ENCODE peak calls at places on chromosome 17, in seven cellular contexts. D, U, X, Q, G, W and T are unnamed samples.

GRCh38 chr17:78933959-78934568 is 8.9 kb upstream of the TIMP2 start:
- DNase-seq in D (peak; percentile 99), U (peak; percentile 95), X (peak; percentile 89), Q (peak; percentile 97), G (peak; percentile 92), W (peak; percentile 100), T (peak; percentile 99)

GRCh38 chr17:43868236-43868994 is 21.4 kb downstream of the CD300LG start:
- DNase-seq in D (no peak), U (no peak), X (no peak), Q (no peak), G (no peak), W (no peak), T (no peak)

GRCh38 chr17:59761385-59762021 is 54.0 kb downstream of the VMP1 start:
- DNase-seq in D (peak; percentile 98), U (no peak), X (peak; percentile 54), Q (no peak), G (no peak), W (peak; percentile 86), T (peak; percentile 73)

GRCh38 chr17:79843917-79844815 is 4.9 kb upstream of the CBX4 start:
- DNase-seq in D (peak; percentile 51), U (peak; percentile 68), X (peak; percentile 88), Q (peak; percentile 90), G (peak; percentile 53), W (peak; percentile 61), T (peak; percentile 85)

GRCh38 chr17:416293-417206 is 63.9 kb upstream of the RPH3AL start:
- DNase-seq in D (no peak), U (no peak), X (no peak), Q (peak; percentile 69), G (no peak), W (no peak), T (no peak)

GRCh38 chr17:19730829-19731228 is 14.4 kb upstream of the SLC47A2 start:
- DNase-seq in D (no peak), U (no peak), X (no peak), Q (peak; percentile 37), G (no peak), W (no peak), T (no peak)

GRCh38 chr17:3956558-3956957 is 7.7 kb downstream of the ATP2A3 start:
- DNase-seq in D (no peak), U (no peak), X (no peak), Q (no peak), G (no peak), W (no peak), T (no peak)

GRCh38 chr17:28729950-28730330 is 1.4 kb downstream of the NEK8 start:
- DNase-seq in D (no peak), U (no peak), X (no peak), Q (no peak), G (no peak), W (no peak), T (no peak)

GRCh38 chr17:17103160-17103559 is 60.9 kb downstream of the MPRIP start:
- DNase-seq in D (no peak), U (no peak), X (no peak), Q (peak; percentile 67), G (no peak), W (no peak), T (no peak)

GRCh38 chr17:59683283-59683682 is 23.9 kb downstream of the PTRH2 start:
- DNase-seq in D (no peak), U (no peak), X (no peak), Q (no peak), G (no peak), W (no peak), T (no peak)

GRCh38 chr17:19487009-19487600 is 46.5 kb upstream of the SLC47A1 start:
- DNase-seq in D (no peak), U (no peak), X (no peak), Q (peak; percentile 53), G (no peak), W (no peak), T (no peak)

GRCh38 chr17:81153340-81153803 is 11.9 kb upstream of the PVALEF start:
- DNase-seq in D (peak; percentile 3), U (no peak), X (no peak), Q (peak; percentile 26), G (no peak), W (peak; percentile 49), T (no peak)

GRCh38 chr17:80416940-80417293 is 1.9 kb downstream of the ENDOV start:
- DNase-seq in D (no peak), U (no peak), X (no peak), Q (no peak), G (no peak), W (no peak), T (no peak)

GRCh38 chr17:2874211-2874686 is 78.0 kb downstream of the RAP1GAP2 start:
- DNase-seq in D (no peak), U (peak; percentile 50), X (peak; percentile 33), Q (no peak), G (no peak), W (no peak), T (no peak)

GRCh38 chr17:44315760-44316731 is 7.6 kb downstream of the RUNDC3A start:
- DNase-seq in D (no peak), U (no peak), X (peak; percentile 92), Q (no peak), G (no peak), W (no peak), T (no peak)

GRCh38 chr17:4208228-4208627 is 55.6 kb downstream of the ANKFY1 start:
- DNase-seq in D (no peak), U (no peak), X (no peak), Q (no peak), G (no peak), W (peak; percentile 28), T (peak; percentile 80)

GRCh38 chr17:68383443-68384321 is 73.6 kb downstream of the WIPI1 start:
- DNase-seq in D (peak; percentile 93), U (peak; percentile 37), X (no peak), Q (no peak), G (no peak), W (peak; percentile 94), T (peak; percentile 78)

GRCh38 chr17:2337811-2338657 is 733 bp downstream of the SGSM2 start:
- DNase-seq in D (peak; percentile 32), U (peak; percentile 53), X (peak; percentile 73), Q (peak; percentile 85), G (peak; percentile 69), W (peak; percentile 44), T (peak; percentile 84)

GRCh38 chr17:79633154-79633553 is 22.3 kb upstream of the RBFOX3 start:
- DNase-seq in D (no peak), U (no peak), X (no peak), Q (peak; percentile 60), G (no peak), W (no peak), T (no peak)

GRCh38 chr17:2624292-2624731 is 30.9 kb downstream of the PAFAH1B1 start:
- DNase-seq in D (no peak), U (no peak), X (no peak), Q (no peak), G (no peak), W (no peak), T (no peak)

GRCh38 chr17:77322534-77323412 is 182.0 kb downstream of the SEC14L1 start:
- DNase-seq in D (peak; percentile 99), U (peak; percentile 99), X (peak; percentile 23), Q (peak; percentile 98), G (peak; percentile 68), W (peak; percentile 99), T (peak; percentile 98)

GRCh38 chr17:48244814-48245213 is 137.2 kb downstream of the SNX11 start:
- DNase-seq in D (no peak), U (peak; percentile 81), X (no peak), Q (no peak), G (no peak), W (no peak), T (no peak)
- H3K9ac ChIP-seq in D (no peak overlapping the region), U (peak overlapping the region; percentile 61), X (no peak overlapping the region), Q (no peak overlapping the region), G (no peak overlapping the region), W (no peak overlapping the region), T (no peak overlapping the region)

DNA sequence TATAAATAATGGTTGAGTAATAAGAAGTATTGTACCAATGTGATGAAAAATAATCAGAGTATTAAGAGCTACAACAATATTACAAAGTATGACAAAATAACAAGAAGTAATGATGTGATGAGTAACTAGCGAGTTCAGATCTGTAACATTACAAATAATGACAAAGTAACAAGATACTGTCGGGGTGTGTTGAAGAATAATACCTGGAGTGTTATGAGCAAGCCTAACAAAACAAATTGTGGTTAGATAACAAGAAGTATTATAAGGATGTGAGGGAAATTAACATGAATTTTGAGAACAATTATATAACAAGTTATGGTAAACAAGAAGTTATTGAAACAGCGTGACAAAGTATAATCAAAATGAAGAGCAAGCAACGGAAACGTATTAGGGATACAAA is 1.3 kb downstream of the TBX4 start:
- DNase-seq in D (peak; percentile 8), U (peak; percentile 26), X (no peak), Q (no peak), G (no peak), W (no peak), T (no peak)
- H3K9me3 ChIP-seq in D (no peaks in the 10 kb centered on the region), U (no peaks in the 10 kb centered on the region), X (no peaks in the 10 kb centered on the region), Q (no peaks in the 10 kb centered on the region), G (no peaks in the 10 kb centered on the region), W (peaks cover 36% of the 10 kb centered on the region), T (no peaks in the 10 kb centered on the region)

GRCh38 chr17:75525806-75526554 is 483 bp downstream of the LLGL2 start:
- DNase-seq in D (no peak), U (peak; percentile 37), X (peak; percentile 93), Q (no peak), G (peak; percentile 52), W (no peak), T (no peak)

GRCh38 chr17:75526555-75527270 is 1.2 kb downstream of the LLGL2 start:
- DNase-seq in D (no peak), U (peak; percentile 29), X (peak; percentile 42), Q (no peak), G (peak; percentile 84), W (no peak), T (no peak)

GRCh38 chr17:75523647-75524046 is 1.9 kb upstream of the LLGL2 start:
- DNase-seq in D (no peak), U (no peak), X (no peak), Q (no peak), G (no peak), W (no peak), T (no peak)

GRCh38 chr17:75524269-75524970 is 1.1 kb upstream of the LLGL2 start:
- DNase-seq in D (no peak), U (no peak), X (no peak), Q (no peak), G (no peak), W (no peak), T (no peak)

DNA sequence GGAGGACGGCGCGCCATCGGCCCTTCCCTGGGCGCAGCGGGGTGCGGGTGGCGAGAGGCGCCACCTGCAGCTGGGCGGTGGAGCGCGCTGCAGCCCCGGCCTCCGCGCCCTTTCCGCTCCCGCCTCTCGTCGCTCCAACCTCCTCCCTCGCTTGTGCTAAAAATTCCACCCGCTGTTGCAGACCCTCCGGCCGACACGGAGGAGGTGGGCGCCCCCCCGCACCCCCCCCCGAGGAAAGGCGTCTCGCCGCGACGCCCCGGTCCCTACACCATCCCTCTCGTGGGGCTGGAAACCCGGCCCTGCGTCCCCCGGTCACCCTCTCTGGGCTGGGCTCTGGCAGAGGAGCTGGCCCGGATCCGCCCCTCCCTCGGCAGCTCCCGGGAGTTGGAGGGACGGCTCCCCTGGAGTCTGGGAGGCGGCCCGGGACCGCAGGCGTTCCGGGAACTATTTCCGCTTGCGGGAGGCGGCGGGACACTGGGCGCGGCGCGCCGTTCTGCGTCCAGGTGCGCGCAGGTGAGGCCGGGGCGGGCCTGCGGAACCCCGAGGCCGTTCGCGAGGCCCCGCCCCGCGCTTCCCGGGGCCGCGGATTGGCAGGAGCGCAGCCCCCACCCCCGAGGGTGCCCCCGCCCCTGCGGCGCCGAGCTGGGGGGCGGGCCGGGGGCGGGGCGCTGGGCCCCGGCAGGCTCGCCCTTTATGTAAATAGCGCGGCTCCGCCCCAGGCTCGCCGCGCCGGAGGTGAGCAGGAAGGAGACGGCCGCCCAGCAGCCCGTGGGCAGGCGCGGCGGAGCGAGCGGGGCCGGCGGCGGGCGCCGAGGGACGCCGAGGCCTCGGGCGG is at the start of gene LLGL2:
- DNase-seq in D (no peak), U (peak; percentile 98), X (peak; percentile 95), Q (peak; percentile 96), G (peak; percentile 94), W (peak; percentile 11), T (peak; percentile 66)
- H3K9ac ChIP-seq in D (peak within 1 kb of the TSS; percentile 10), U (peak within 1 kb of the TSS; percentile 72), X (no peak within 1 kb of the TSS), Q (peak within 1 kb of the TSS; percentile 4), G (peak within 1 kb of the TSS; percentile 99), W (no peak within 1 kb of the TSS), T (no peak within 1 kb of the TSS)

GRCh38 chr17:27079660-27080059 is 214.3 kb upstream of the WSB1 start:
- DNase-seq in D (no peak), U (no peak), X (no peak), Q (no peak), G (no peak), W (no peak), T (no peak)
- H3K9me3 ChIP-seq in D (peaks cover 12% of the 10 kb centered on the region), U (no peaks in the 10 kb centered on the region), X (peaks cover 27% of the 10 kb centered on the region), Q (no peaks in the 10 kb centered on the region), G (no peaks in the 10 kb centered on the region), W (peaks cover 9% of the 10 kb centered on the region), T (no peaks in the 10 kb centered on the region)